ENCODE peak calls at places on chromosomes 4 and X, in nine cellular contexts. Q is astrocyte of the spinal cord, U is MCF 10A, T is upper lobe of left lung, N is NCI-H446, R is cardiac fibroblast, E is ovary, A is nucleus accumbens, H is B cell. D is an unnamed sample.

GRCh38 chrX:103697687-103698086 is 11.2 kb upstream of the MORF4L2 start:
- DNase-seq in Q (no peak), U (no peak), T (no peak), N (no peak), R (no peak), E (no peak), A (no peak), H (no peak), D (no peak)

GRCh38 chr4:40731792-40732245 is 17.9 kb upstream of the NSUN7 start:
- DNase-seq in Q (no peak), U (no peak), T (no peak), N (no peak), R (peak; percentile 4), E (peak; percentile 26), A (no peak), H (no peak), D (no peak)

GRCh38 chr4:7967501-7968261 is 28.0 kb upstream of the AFAP1 start:
- DNase-seq in Q (peak; percentile 20), U (peak; percentile 30), T (peak; percentile 72), N (no peak), R (peak; percentile 61), E (no peak), A (no peak), H (no peak), D (no peak)

GRCh38 chr4:103374773-103375172 is 176.6 kb upstream of the CENPE start:
- DNase-seq in Q (no peak), U (no peak), T (no peak), N (no peak), R (no peak), E (no peak), A (no peak), H (no peak), D (no peak)

GRCh38 chrX:130716822-130717405 is 186.1 kb downstream of the ENOX2 start:
- DNase-seq in Q (no peak), U (no peak), T (no peak), N (peak; percentile 72), R (peak; percentile 43), E (no peak), A (no peak), H (no peak), D (no peak)

GRCh38 chr4:99405433-99406115 is 29.6 kb downstream of the ADH7 start:
- DNase-seq in Q (peak; percentile 81), U (peak; percentile 84), T (no peak), N (peak; percentile 27), R (peak; percentile 91), E (peak; percentile 76), A (peak; percentile 7), H (peak; percentile 65), D (peak; percentile 5)

GRCh38 chr4:176844448-176844847 is 51.7 kb upstream of the VEGFC start:
- DNase-seq in Q (peak; percentile 23), U (no peak), T (no peak), N (no peak), R (no peak), E (no peak), A (no peak), H (no peak), D (no peak)

GRCh38 chr4:88022289-88022688 is 14.9 kb downstream of the PKD2 start:
- DNase-seq in Q (no peak), U (no peak), T (no peak), N (no peak), R (no peak), E (no peak), A (no peak), H (no peak), D (no peak)

GRCh38 chr4:56907009-56907408 is 691 bp upstream of the REST start:
- DNase-seq in Q (no peak), U (no peak), T (no peak), N (no peak), R (no peak), E (peak; percentile 9), A (no peak), H (peak; percentile 27), D (no peak)

GRCh38 chr4:71607780-71608673 is 175.9 kb downstream of the GC start:
- DNase-seq in Q (peak; percentile 34), U (peak; percentile 85), T (no peak), N (no peak), R (peak; percentile 59), E (no peak), A (no peak), H (no peak), D (no peak)

GRCh38 chr4:163157157-163157556 is 9.5 kb downstream of the NAF1 start:
- DNase-seq in Q (peak; percentile 83), U (no peak), T (no peak), N (no peak), R (peak; percentile 15), E (no peak), A (no peak), H (no peak), D (no peak)

GRCh38 chr4:1727117-1728031 is 6.1 kb downstream of the TACC3 start:
- DNase-seq in Q (peak; percentile 86), U (peak; percentile 95), T (no peak), N (no peak), R (peak; percentile 79), E (no peak), A (no peak), H (peak; percentile 8), D (no peak)

GRCh38 chrX:53347948-53348347 is 66.6 kb upstream of the IQSEC2 start:
- DNase-seq in Q (no peak), U (no peak), T (no peak), N (no peak), R (no peak), E (no peak), A (no peak), H (no peak), D (no peak)

GRCh38 chr4:70996014-70996353 is 2.5 kb downstream of the DCK start:
- DNase-seq in Q (no peak), U (no peak), T (no peak), N (no peak), R (no peak), E (no peak), A (no peak), H (no peak), D (no peak)

GRCh38 chr4:97953171-97953570 is 190.1 kb downstream of the STPG2 start:
- DNase-seq in Q (no peak), U (no peak), T (no peak), N (no peak), R (no peak), E (no peak), A (no peak), H (no peak), D (no peak)

GRCh38 chrX:24833695-24834094 is 140.0 kb downstream of the POLA1 start:
- DNase-seq in Q (no peak), U (no peak), T (no peak), N (no peak), R (no peak), E (no peak), A (no peak), H (no peak), D (no peak)

GRCh38 chr4:15368906-15369305 is 58.9 kb upstream of the C1QTNF7 start:
- DNase-seq in Q (peak; percentile 66), U (peak; percentile 42), T (no peak), N (no peak), R (peak; percentile 52), E (no peak), A (no peak), H (no peak), D (no peak)

GRCh38 chr4:16667464-16667863 is 231.0 kb downstream of the LDB2 start:
- DNase-seq in Q (peak; percentile 80), U (peak; percentile 83), T (no peak), N (no peak), R (peak; percentile 53), E (no peak), A (no peak), H (no peak), D (no peak)

GRCh38 chr4:148061139-148061476 is 329.2 kb downstream of the ARHGAP10 start:
- DNase-seq in Q (no peak), U (no peak), T (no peak), N (no peak), R (no peak), E (no peak), A (no peak), H (no peak), D (no peak)

GRCh38 chr4:156495109-156495508 is 476.5 kb downstream of the PDGFC start:
- DNase-seq in Q (peak; percentile 19), U (no peak), T (no peak), N (no peak), R (no peak), E (no peak), A (no peak), H (no peak), D (no peak)

GRCh38 chr4:139273835-139274234 is 6.2 kb downstream of the MGARP start:
- DNase-seq in Q (no peak), U (no peak), T (no peak), N (no peak), R (no peak), E (no peak), A (no peak), H (no peak), D (no peak)

GRCh38 chr4:101599620-101600019 is 190.9 kb upstream of the BANK1 start:
- DNase-seq in Q (peak; percentile 13), U (peak; percentile 78), T (no peak), N (no peak), R (peak; percentile 14), E (no peak), A (no peak), H (no peak), D (no peak)

GRCh38 chr4:10664408-10664807 is 20.2 kb downstream of the CLNK start:
- DNase-seq in Q (peak; percentile 97), U (peak; percentile 73), T (no peak), N (peak; percentile 1), R (peak; percentile 93), E (no peak), A (no peak), H (no peak), D (peak; percentile 19)

GRCh38 chr4:155077860-155078259 is 130.6 kb upstream of the NPY2R start:
- DNase-seq in Q (no peak), U (peak; percentile 4), T (no peak), N (no peak), R (no peak), E (no peak), A (no peak), H (no peak), D (no peak)

GRCh38 chrX:35670894-35671293 is 127.2 kb upstream of the MAGEB16 start:
- DNase-seq in Q (no peak), U (no peak), T (no peak), N (no peak), R (no peak), E (no peak), A (no peak), H (no peak), D (no peak)

GRCh38 chr4:158850371-158850770 is 81.5 kb downstream of the FNIP2 start:
- DNase-seq in Q (no peak), U (no peak), T (no peak), N (no peak), R (no peak), E (no peak), A (no peak), H (no peak), D (no peak)

GRCh38 chrX:103531002-103531401 is 11.7 kb upstream of the RAB40A start:
- DNase-seq in Q (peak; percentile 85), U (no peak), T (no peak), N (no peak), R (peak; percentile 74), E (no peak), A (no peak), H (no peak), D (no peak)

GRCh38 chr4:78650106-78651021 is 98.8 kb downstream of the ANXA3 start:
- DNase-seq in Q (peak; percentile 67), U (peak; percentile 82), T (no peak), N (no peak), R (peak; percentile 77), E (no peak), A (no peak), H (no peak), D (no peak)

GRCh38 chr4:101417046-101417445 is 69.7 kb upstream of the PPP3CA start:
- DNase-seq in Q (no peak), U (no peak), T (peak; percentile 24), N (no peak), R (no peak), E (no peak), A (no peak), H (no peak), D (no peak)

GRCh38 chr4:137474711-137475301 is 57.5 kb downstream of the PCDH18 start:
- DNase-seq in Q (peak; percentile 79), U (peak; percentile 25), T (no peak), N (peak; percentile 15), R (peak; percentile 85), E (no peak), A (no peak), H (no peak), D (no peak)

GRCh38 chrX:16828126-16828908 is 41.8 kb downstream of the RBBP7 start:
- DNase-seq in Q (peak; percentile 88), U (peak; percentile 88), T (no peak), N (no peak), R (peak; percentile 92), E (peak; percentile 40), A (no peak), H (no peak), D (no peak)